ENCODE peak calls at places on chromosomes 12 and 14, in seven cellular contexts. One of them, this sample, is unnamed.

GRCh38 chr14:77353469-77354141 is 23.3 kb downstream of the TMED8 start:
- DNase-seq in testis: no peak
- DNase-seq in foreskin fibroblast: no peak
- DNase-seq in left ventricle myocardium inferior: no peak
- DNase-seq in smooth muscle cell of the brain vasculature: no peak
- DNase-seq in WTC11: no peak
- DNase-seq in stimulated activated CD4-positive, alpha-beta T cell treated with anti-CD3 and anti-CD28 coated beads, Interleukin-4, amount 100 ng/mL, for 4 hours: no peak
- DNase-seq in this sample: no peak

GRCh38 chr12:109967383-109968031 is 28.7 kb downstream of the GIT2 start:
- DNase-seq in stimulated activated CD4-positive, alpha-beta T cell treated with anti-CD3 and anti-CD28 coated beads, Interleukin-4, amount 100 ng/mL, for 4 hours: no peak
- DNase-seq in foreskin fibroblast: no peak
- DNase-seq in WTC11: no peak
- DNase-seq in left ventricle myocardium inferior: no peak
- DNase-seq in smooth muscle cell of the brain vasculature: no peak
- DNase-seq in testis: no peak
- DNase-seq in this sample: no peak

GRCh38 chr14:59346329-59346728 is 118.9 kb downstream of the GPR135 start:
- DNase-seq in WTC11: no peak
- DNase-seq in testis: no peak
- DNase-seq in stimulated activated CD4-positive, alpha-beta T cell treated with anti-CD3 and anti-CD28 coated beads, Interleukin-4, amount 100 ng/mL, for 4 hours: no peak
- DNase-seq in left ventricle myocardium inferior: no peak
- DNase-seq in foreskin fibroblast: no peak
- DNase-seq in smooth muscle cell of the brain vasculature: no peak
- DNase-seq in this sample: no peak

GRCh38 chr14:100271247-100271939 is 32.4 kb downstream of the YY1 start:
- DNase-seq in smooth muscle cell of the brain vasculature: no peak
- DNase-seq in left ventricle myocardium inferior: no peak
- DNase-seq in WTC11: no peak
- DNase-seq in testis: no peak
- DNase-seq in stimulated activated CD4-positive, alpha-beta T cell treated with anti-CD3 and anti-CD28 coated beads, Interleukin-4, amount 100 ng/mL, for 4 hours: peak; percentile 16
- DNase-seq in foreskin fibroblast: no peak
- DNase-seq in this sample: no peak

GRCh38 chr14:66572836-66573235 is 64.9 kb downstream of the GPHN start:
- DNase-seq in left ventricle myocardium inferior: no peak
- DNase-seq in testis: no peak
- DNase-seq in stimulated activated CD4-positive, alpha-beta T cell treated with anti-CD3 and anti-CD28 coated beads, Interleukin-4, amount 100 ng/mL, for 4 hours: no peak
- DNase-seq in foreskin fibroblast: peak; percentile 17
- DNase-seq in WTC11: no peak
- DNase-seq in smooth muscle cell of the brain vasculature: no peak
- DNase-seq in this sample: no peak

GRCh38 chr12:10392394-10392930 is 2.6 kb upstream of the KLRK1 start:
- DNase-seq in smooth muscle cell of the brain vasculature: peak; percentile 99
- DNase-seq in foreskin fibroblast: peak; percentile 92
- DNase-seq in stimulated activated CD4-positive, alpha-beta T cell treated with anti-CD3 and anti-CD28 coated beads, Interleukin-4, amount 100 ng/mL, for 4 hours: no peak
- DNase-seq in left ventricle myocardium inferior: peak; percentile 56
- DNase-seq in testis: no peak
- DNase-seq in WTC11: no peak
- DNase-seq in this sample: no peak

GRCh38 chr14:65260786-65261185 is 151.7 kb upstream of the FUT8 start:
- DNase-seq in stimulated activated CD4-positive, alpha-beta T cell treated with anti-CD3 and anti-CD28 coated beads, Interleukin-4, amount 100 ng/mL, for 4 hours: no peak
- DNase-seq in WTC11: no peak
- DNase-seq in left ventricle myocardium inferior: no peak
- DNase-seq in smooth muscle cell of the brain vasculature: no peak
- DNase-seq in foreskin fibroblast: peak; percentile 85
- DNase-seq in testis: no peak
- DNase-seq in this sample: no peak

GRCh38 chr14:55450987-55451386 is 10.6 kb upstream of the TBPL2 start:
- DNase-seq in testis: no peak
- DNase-seq in left ventricle myocardium inferior: no peak
- DNase-seq in stimulated activated CD4-positive, alpha-beta T cell treated with anti-CD3 and anti-CD28 coated beads, Interleukin-4, amount 100 ng/mL, for 4 hours: no peak
- DNase-seq in WTC11: no peak
- DNase-seq in smooth muscle cell of the brain vasculature: no peak
- DNase-seq in foreskin fibroblast: no peak
- DNase-seq in this sample: no peak

GRCh38 chr12:120445911-120446909 is at the start of the genes GATC and TRIAP1:
- DNase-seq in foreskin fibroblast: peak; percentile 95
- DNase-seq in stimulated activated CD4-positive, alpha-beta T cell treated with anti-CD3 and anti-CD28 coated beads, Interleukin-4, amount 100 ng/mL, for 4 hours: peak; percentile 87
- DNase-seq in smooth muscle cell of the brain vasculature: no peak
- DNase-seq in testis: peak; percentile 86
- DNase-seq in left ventricle myocardium inferior: peak; percentile 85
- DNase-seq in WTC11: peak; percentile 89
- DNase-seq in this sample: peak; percentile 46

GRCh38 chr14:99148861-99149610 is 123.0 kb downstream of the BCL11B start:
- DNase-seq in WTC11: no peak
- DNase-seq in stimulated activated CD4-positive, alpha-beta T cell treated with anti-CD3 and anti-CD28 coated beads, Interleukin-4, amount 100 ng/mL, for 4 hours: no peak
- DNase-seq in smooth muscle cell of the brain vasculature: no peak
- DNase-seq in testis: no peak
- DNase-seq in left ventricle myocardium inferior: no peak
- DNase-seq in foreskin fibroblast: no peak
- DNase-seq in this sample: no peak

GRCh38 chr14:100711493-100711892 is 15.2 kb upstream of the DLK1 start:
- DNase-seq in foreskin fibroblast: no peak
- DNase-seq in stimulated activated CD4-positive, alpha-beta T cell treated with anti-CD3 and anti-CD28 coated beads, Interleukin-4, amount 100 ng/mL, for 4 hours: no peak
- DNase-seq in smooth muscle cell of the brain vasculature: no peak
- DNase-seq in testis: peak; percentile 62
- DNase-seq in WTC11: no peak
- DNase-seq in left ventricle myocardium inferior: peak; percentile 41
- DNase-seq in this sample: no peak

GRCh38 chr14:91731018-91731417 is 868 bp downstream of the CATSPERB start:
- DNase-seq in left ventricle myocardium inferior: no peak
- DNase-seq in WTC11: no peak
- DNase-seq in testis: no peak
- DNase-seq in stimulated activated CD4-positive, alpha-beta T cell treated with anti-CD3 and anti-CD28 coated beads, Interleukin-4, amount 100 ng/mL, for 4 hours: no peak
- DNase-seq in smooth muscle cell of the brain vasculature: no peak
- DNase-seq in foreskin fibroblast: no peak
- DNase-seq in this sample: no peak

GRCh38 chr14:103854822-103855733 is 7.7 kb upstream of the PPP1R13B start:
- DNase-seq in stimulated activated CD4-positive, alpha-beta T cell treated with anti-CD3 and anti-CD28 coated beads, Interleukin-4, amount 100 ng/mL, for 4 hours: no peak
- DNase-seq in smooth muscle cell of the brain vasculature: no peak
- DNase-seq in foreskin fibroblast: no peak
- DNase-seq in left ventricle myocardium inferior: no peak
- DNase-seq in testis: no peak
- DNase-seq in WTC11: peak; percentile 75
- DNase-seq in this sample: no peak

GRCh38 chr14:79598339-79598738 is 613.0 kb downstream of the DIO2 start:
- DNase-seq in stimulated activated CD4-positive, alpha-beta T cell treated with anti-CD3 and anti-CD28 coated beads, Interleukin-4, amount 100 ng/mL, for 4 hours: no peak
- DNase-seq in smooth muscle cell of the brain vasculature: no peak
- DNase-seq in WTC11: no peak
- DNase-seq in left ventricle myocardium inferior: no peak
- DNase-seq in testis: no peak
- DNase-seq in foreskin fibroblast: peak; percentile 67
- DNase-seq in this sample: no peak

GRCh38 chr14:43123544-43123943 is 1383.5 kb downstream of the FSCB start:
- DNase-seq in foreskin fibroblast: no peak
- DNase-seq in WTC11: no peak
- DNase-seq in left ventricle myocardium inferior: no peak
- DNase-seq in smooth muscle cell of the brain vasculature: no peak
- DNase-seq in testis: no peak
- DNase-seq in stimulated activated CD4-positive, alpha-beta T cell treated with anti-CD3 and anti-CD28 coated beads, Interleukin-4, amount 100 ng/mL, for 4 hours: no peak
- DNase-seq in this sample: no peak

GRCh38 chr12:59444932-59445331 is 150.9 kb upstream of the SLC16A7 start:
- DNase-seq in stimulated activated CD4-positive, alpha-beta T cell treated with anti-CD3 and anti-CD28 coated beads, Interleukin-4, amount 100 ng/mL, for 4 hours: no peak
- DNase-seq in left ventricle myocardium inferior: no peak
- DNase-seq in smooth muscle cell of the brain vasculature: no peak
- DNase-seq in WTC11: peak; percentile 15
- DNase-seq in foreskin fibroblast: peak; percentile 67
- DNase-seq in testis: no peak
- DNase-seq in this sample: no peak

GRCh38 chr14:105092912-105093425 is 27.7 kb upstream of the GPR132 start:
- DNase-seq in foreskin fibroblast: peak; percentile 85
- DNase-seq in testis: peak; percentile 71
- DNase-seq in smooth muscle cell of the brain vasculature: no peak
- DNase-seq in stimulated activated CD4-positive, alpha-beta T cell treated with anti-CD3 and anti-CD28 coated beads, Interleukin-4, amount 100 ng/mL, for 4 hours: peak; percentile 70
- DNase-seq in WTC11: no peak
- DNase-seq in left ventricle myocardium inferior: peak; percentile 72
- DNase-seq in this sample: peak; percentile 20

GRCh38 chr14:93960108-93960475 is 16.3 kb downstream of the ASB2 start:
- DNase-seq in stimulated activated CD4-positive, alpha-beta T cell treated with anti-CD3 and anti-CD28 coated beads, Interleukin-4, amount 100 ng/mL, for 4 hours: no peak
- DNase-seq in foreskin fibroblast: no peak
- DNase-seq in smooth muscle cell of the brain vasculature: no peak
- DNase-seq in WTC11: no peak
- DNase-seq in testis: no peak
- DNase-seq in left ventricle myocardium inferior: no peak
- DNase-seq in this sample: no peak

GRCh38 chr12:104272938-104273337 is 30.6 kb upstream of the EID3 start:
- DNase-seq in WTC11: no peak
- DNase-seq in stimulated activated CD4-positive, alpha-beta T cell treated with anti-CD3 and anti-CD28 coated beads, Interleukin-4, amount 100 ng/mL, for 4 hours: no peak
- DNase-seq in left ventricle myocardium inferior: no peak
- DNase-seq in foreskin fibroblast: no peak
- DNase-seq in testis: no peak
- DNase-seq in smooth muscle cell of the brain vasculature: no peak
- DNase-seq in this sample: no peak

GRCh38 chr12:49537709-49538601 is 875 bp upstream of the KCNH3 start:
- DNase-seq in left ventricle myocardium inferior: no peak
- DNase-seq in WTC11: no peak
- DNase-seq in stimulated activated CD4-positive, alpha-beta T cell treated with anti-CD3 and anti-CD28 coated beads, Interleukin-4, amount 100 ng/mL, for 4 hours: peak; percentile 34
- DNase-seq in testis: no peak
- DNase-seq in foreskin fibroblast: peak; percentile 29
- DNase-seq in smooth muscle cell of the brain vasculature: no peak
- DNase-seq in this sample: no peak

GRCh38 chr14:105488781-105489606 is 2.1 kb upstream of the TEDC1 start:
- DNase-seq in testis: no peak
- DNase-seq in WTC11: no peak
- DNase-seq in stimulated activated CD4-positive, alpha-beta T cell treated with anti-CD3 and anti-CD28 coated beads, Interleukin-4, amount 100 ng/mL, for 4 hours: no peak
- DNase-seq in smooth muscle cell of the brain vasculature: no peak
- DNase-seq in left ventricle myocardium inferior: peak; percentile 22
- DNase-seq in foreskin fibroblast: no peak
- DNase-seq in this sample: no peak

GRCh38 chr14:106831322-106831720 is 1304.9 kb downstream of the TMEM121 start:
- DNase-seq in WTC11: peak; percentile 18
- DNase-seq in left ventricle myocardium inferior: no peak
- DNase-seq in foreskin fibroblast: no peak
- DNase-seq in stimulated activated CD4-positive, alpha-beta T cell treated with anti-CD3 and anti-CD28 coated beads, Interleukin-4, amount 100 ng/mL, for 4 hours: peak; percentile 46
- DNase-seq in smooth muscle cell of the brain vasculature: no peak
- DNase-seq in testis: peak; percentile 80
- DNase-seq in this sample: no peak

GRCh38 chr12:29164477-29165163 is 15.5 kb downstream of the FAR2 start:
- DNase-seq in stimulated activated CD4-positive, alpha-beta T cell treated with anti-CD3 and anti-CD28 coated beads, Interleukin-4, amount 100 ng/mL, for 4 hours: no peak
- DNase-seq in testis: no peak
- DNase-seq in smooth muscle cell of the brain vasculature: no peak
- DNase-seq in left ventricle myocardium inferior: no peak
- DNase-seq in WTC11: no peak
- DNase-seq in foreskin fibroblast: peak; percentile 61
- DNase-seq in this sample: peak; percentile 31

GRCh38 chr14:60905930-60906329 is 74.9 kb downstream of the TRMT5 start:
- DNase-seq in smooth muscle cell of the brain vasculature: no peak
- DNase-seq in testis: no peak
- DNase-seq in stimulated activated CD4-positive, alpha-beta T cell treated with anti-CD3 and anti-CD28 coated beads, Interleukin-4, amount 100 ng/mL, for 4 hours: no peak
- DNase-seq in WTC11: no peak
- DNase-seq in left ventricle myocardium inferior: no peak
- DNase-seq in foreskin fibroblast: peak; percentile 13
- DNase-seq in this sample: peak; percentile 16

GRCh38 chr14:79011091-79011919 is 841.1 kb downstream of the NRXN3 start:
- DNase-seq in testis: peak; percentile 44
- DNase-seq in WTC11: no peak
- DNase-seq in stimulated activated CD4-positive, alpha-beta T cell treated with anti-CD3 and anti-CD28 coated beads, Interleukin-4, amount 100 ng/mL, for 4 hours: no peak
- DNase-seq in foreskin fibroblast: peak; percentile 81
- DNase-seq in smooth muscle cell of the brain vasculature: no peak
- DNase-seq in left ventricle myocardium inferior: no peak
- DNase-seq in this sample: peak; percentile 36

GRCh38 chr12:112357214-112357613 is 25.0 kb downstream of the HECTD4 start:
- DNase-seq in WTC11: no peak
- DNase-seq in stimulated activated CD4-positive, alpha-beta T cell treated with anti-CD3 and anti-CD28 coated beads, Interleukin-4, amount 100 ng/mL, for 4 hours: no peak
- DNase-seq in left ventricle myocardium inferior: no peak
- DNase-seq in smooth muscle cell of the brain vasculature: no peak
- DNase-seq in testis: no peak
- DNase-seq in foreskin fibroblast: no peak
- DNase-seq in this sample: no peak

GRCh38 chr12:88834226-88834625 is 254.0 kb upstream of the KITLG start:
- DNase-seq in stimulated activated CD4-positive, alpha-beta T cell treated with anti-CD3 and anti-CD28 coated beads, Interleukin-4, amount 100 ng/mL, for 4 hours: no peak
- DNase-seq in WTC11: no peak
- DNase-seq in foreskin fibroblast: peak; percentile 60
- DNase-seq in smooth muscle cell of the brain vasculature: no peak
- DNase-seq in testis: no peak
- DNase-seq in left ventricle myocardium inferior: no peak
- DNase-seq in this sample: no peak

GRCh38 chr14:61749867-61750266 is 12.4 kb upstream of the SNAPC1 start:
- DNase-seq in WTC11: no peak
- DNase-seq in stimulated activated CD4-positive, alpha-beta T cell treated with anti-CD3 and anti-CD28 coated beads, Interleukin-4, amount 100 ng/mL, for 4 hours: no peak
- DNase-seq in foreskin fibroblast: no peak
- DNase-seq in left ventricle myocardium inferior: no peak
- DNase-seq in smooth muscle cell of the brain vasculature: no peak
- DNase-seq in testis: no peak
- DNase-seq in this sample: peak; percentile 52

GRCh38 chr12:75766263-75767160 is 255.1 kb upstream of the KRR1 start:
- DNase-seq in WTC11: no peak
- DNase-seq in smooth muscle cell of the brain vasculature: peak; percentile 33
- DNase-seq in testis: no peak
- DNase-seq in stimulated activated CD4-positive, alpha-beta T cell treated with anti-CD3 and anti-CD28 coated beads, Interleukin-4, amount 100 ng/mL, for 4 hours: no peak
- DNase-seq in foreskin fibroblast: peak; percentile 88
- DNase-seq in left ventricle myocardium inferior: no peak
- DNase-seq in this sample: peak; percentile 81

GRCh38 chr14:89921346-89921745 is 33.2 kb downstream of the EFCAB11 start:
- DNase-seq in foreskin fibroblast: no peak
- DNase-seq in stimulated activated CD4-positive, alpha-beta T cell treated with anti-CD3 and anti-CD28 coated beads, Interleukin-4, amount 100 ng/mL, for 4 hours: no peak
- DNase-seq in WTC11: no peak
- DNase-seq in smooth muscle cell of the brain vasculature: no peak
- DNase-seq in left ventricle myocardium inferior: no peak
- DNase-seq in testis: no peak
- DNase-seq in this sample: no peak

GRCh38 chr14:68623307-68623706 is 169.6 kb downstream of the ZFP36L1 start:
- DNase-seq in foreskin fibroblast: no peak
- DNase-seq in testis: no peak
- DNase-seq in stimulated activated CD4-positive, alpha-beta T cell treated with anti-CD3 and anti-CD28 coated beads, Interleukin-4, amount 100 ng/mL, for 4 hours: no peak
- DNase-seq in WTC11: no peak
- DNase-seq in smooth muscle cell of the brain vasculature: no peak
- DNase-seq in left ventricle myocardium inferior: no peak
- DNase-seq in this sample: no peak

GRCh38 chr12:30989754-30990153 is 63.2 kb downstream of the TSPAN11 start:
- DNase-seq in testis: peak; percentile 50
- DNase-seq in WTC11: peak; percentile 66
- DNase-seq in foreskin fibroblast: peak; percentile 41
- DNase-seq in left ventricle myocardium inferior: peak; percentile 59
- DNase-seq in smooth muscle cell of the brain vasculature: no peak
- DNase-seq in stimulated activated CD4-positive, alpha-beta T cell treated with anti-CD3 and anti-CD28 coated beads, Interleukin-4, amount 100 ng/mL, for 4 hours: no peak
- DNase-seq in this sample: no peak

GRCh38 chr14:105167303-105168092 is 1.1 kb downstream of the JAG2 start:
- DNase-seq in foreskin fibroblast: peak; percentile 28
- DNase-seq in smooth muscle cell of the brain vasculature: no peak
- DNase-seq in WTC11: no peak
- DNase-seq in testis: no peak
- DNase-seq in stimulated activated CD4-positive, alpha-beta T cell treated with anti-CD3 and anti-CD28 coated beads, Interleukin-4, amount 100 ng/mL, for 4 hours: no peak
- DNase-seq in left ventricle myocardium inferior: no peak
- DNase-seq in this sample: no peak

GRCh38 chr12:94147377-94147990 is 893 bp upstream of the PLXNC1 start:
- DNase-seq in smooth muscle cell of the brain vasculature: no peak
- DNase-seq in left ventricle myocardium inferior: no peak
- DNase-seq in foreskin fibroblast: no peak
- DNase-seq in WTC11: no peak
- DNase-seq in testis: no peak
- DNase-seq in stimulated activated CD4-positive, alpha-beta T cell treated with anti-CD3 and anti-CD28 coated beads, Interleukin-4, amount 100 ng/mL, for 4 hours: no peak
- DNase-seq in this sample: no peak

GRCh38 chr12:113174461-113175384 is 10.6 kb downstream of the DDX54 start:
- DNase-seq in WTC11: peak; percentile 86
- DNase-seq in stimulated activated CD4-positive, alpha-beta T cell treated with anti-CD3 and anti-CD28 coated beads, Interleukin-4, amount 100 ng/mL, for 4 hours: peak; percentile 75
- DNase-seq in foreskin fibroblast: peak; percentile 84
- DNase-seq in smooth muscle cell of the brain vasculature: peak; percentile 56
- DNase-seq in left ventricle myocardium inferior: peak; percentile 73
- DNase-seq in testis: peak; percentile 89
- DNase-seq in this sample: peak; percentile 37